ENCODE peak calls at places on chromosomes 16 and 17, in eight cellular contexts. D is activated CD4-positive, alpha-beta T cell treated with anti-CD3 and anti-CD28 coated beads, Interleukin-2, amount 10 ng/mL, durations not matched to agents 7 days and 5 days; F is midbrain; Y is GM23248; P is neural crest cell; H is EH; V is cardiac muscle cell; U is T-cell. R is an unnamed sample.

GRCh38 chr16:19567560-19567959 is 12.1 kb downstream of the VPS35L start:
- DNase-seq in U (no peak), H (no peak), P (no peak), F (no peak), D (no peak), V (no peak), Y (no peak), R (no peak)

GRCh38 chr17:42519546-42520444 is 16.2 kb upstream of the NAGLU start:
- DNase-seq in H (peak), D (no peak), P (peak), V (peak), U (no peak), Y (peak), F (peak), R (peak)

GRCh38 chr16:2009791-2010510 is at the start of gene ZNF598:
- DNase-seq in U (peak), V (peak), F (peak), P (peak), Y (peak), H (peak), D (peak), R (peak)

GRCh38 chr16:84093879-84094270 is 22.9 kb downstream of the MBTPS1 start:
- DNase-seq in D (no peak), F (no peak), H (no peak), U (no peak), P (no peak), V (no peak), Y (no peak), R (peak)

GRCh38 chr17:53142890-53143289 is 679.8 kb upstream of the KIF2B start:
- DNase-seq in F (no peak), H (no peak), P (no peak), V (peak), Y (no peak), D (no peak), U (no peak), R (no peak)

GRCh38 chr17:556431-556995 is 158.1 kb downstream of the VPS53 start:
- DNase-seq in Y (no peak), D (no peak), V (no peak), H (no peak), F (no peak), P (no peak), U (no peak), R (peak)

GRCh38 chr16:57372372-57373116 is at the start of gene CX3CL1:
- DNase-seq in Y (peak), D (no peak), V (peak), F (peak), H (peak), U (no peak), P (peak), R (peak)

GRCh38 chr16:54080524-54081008 is 206.0 kb downstream of the IRX3 start:
- DNase-seq in Y (peak), V (no peak), F (no peak), H (peak), U (no peak), P (no peak), D (no peak), R (no peak)

GRCh38 chr17:29251969-29252866 is 5.6 kb downstream of the CRYBA1 start:
- DNase-seq in U (no peak), D (no peak), P (no peak), F (no peak), V (peak), H (peak), Y (peak), R (peak)

GRCh38 chr17:78356163-78356713 is 3.6 kb downstream of the SOCS3 start:
- DNase-seq in P (no peak), D (peak), Y (peak), H (peak), V (peak), F (no peak), U (peak), R (peak)

GRCh38 chr16:46855389-46855788 is 24.4 kb upstream of the C16orf87 start:
- DNase-seq in U (no peak), P (no peak), V (no peak), H (no peak), D (no peak), F (no peak), Y (no peak), R (no peak)

GRCh38 chr17:21283482-21284318 is 811 bp upstream of the MAP2K3 start:
- DNase-seq in U (no peak), D (no peak), V (no peak), H (peak), Y (peak), F (peak), P (no peak), R (no peak)

GRCh38 chr16:89210904-89211515 is 6.5 kb upstream of the ZNF778 start:
- DNase-seq in F (no peak), V (no peak), U (no peak), P (no peak), H (peak), D (no peak), Y (peak), R (peak)

GRCh38 chr17:58319181-58320162 is 9.1 kb downstream of the TSPOAP1 start:
- DNase-seq in P (no peak), Y (no peak), V (no peak), U (no peak), H (no peak), D (no peak), F (no peak), R (no peak)

GRCh38 chr17:55273579-55274370 is 9.0 kb downstream of the HLF start:
- DNase-seq in V (no peak), H (no peak), D (no peak), U (no peak), F (peak), Y (peak), P (no peak), R (peak)

GRCh38 chr16:84308120-84308519 is 13.4 kb downstream of the WFDC1 start:
- DNase-seq in U (no peak), P (peak), H (peak), Y (peak), F (peak), D (no peak), V (peak), R (peak)